ENCODE peak calls at places on chromosomes 2 and 18, in ten cellular contexts. V is B cell; T is BE2C; U is activated CD8-positive, alpha-beta T cell treated with anti-CD3 and anti-CD28 coated beads for 36 hours; B is endothelial cell of umbilical vein; F is GM13977; L is uterus; X is right lobe of liver; Y is adrenal gland; K is left ventricle myocardium inferior. R is an unnamed sample.

GRCh38 chr18:75249672-75250470 is 39.3 kb downstream of the TSHZ1 start:
- DNase-seq in B (no peak), F (no peak), U (peak; percentile 54), L (no peak), K (no peak), V (peak; percentile 41), Y (no peak), X (no peak), T (no peak), R (no peak)

GRCh38 chr2:5978352-5978751 is 286.2 kb downstream of the SOX11 start:
- DNase-seq in Y (no peak), X (no peak), K (no peak), F (no peak), T (no peak), B (no peak), L (no peak), U (no peak), V (no peak), R (no peak)

GRCh38 chr2:225070811-225071210 is 28.5 kb upstream of the DOCK10 start:
- DNase-seq in L (no peak), F (no peak), Y (no peak), K (no peak), X (no peak), T (no peak), U (no peak), B (no peak), V (no peak), R (no peak)

GRCh38 chr2:26067980-26068507 is 34.2 kb downstream of the RAB10 start:
- DNase-seq in T (no peak), Y (no peak), F (no peak), U (no peak), X (no peak), K (no peak), L (no peak), V (no peak), B (peak; percentile 6), R (no peak)

GRCh38 chr18:35918564-35918963 is 53.9 kb upstream of the RMP24 start:
- DNase-seq in U (no peak), B (no peak), T (no peak), Y (no peak), X (no peak), K (no peak), L (no peak), F (no peak), V (no peak), R (no peak)

GRCh38 chr2:240431663-240432424 is 3.6 kb upstream of the GPC1 start:
- DNase-seq in K (peak; percentile 2), X (peak; percentile 22), B (no peak), Y (peak; percentile 27), U (no peak), V (no peak), F (no peak), L (peak; percentile 12), T (no peak), R (no peak)

GRCh38 chr2:11495844-11496271 is 29.9 kb upstream of the E2F6 start:
- DNase-seq in X (no peak), F (no peak), B (no peak), K (peak; percentile 29), U (no peak), Y (peak; percentile 81), L (peak; percentile 37), V (no peak), T (peak; percentile 51), R (no peak)

GRCh38 chr18:9825571-9826073 is 60.2 kb upstream of the TXNDC2 start:
- DNase-seq in B (peak; percentile 80), F (no peak), T (no peak), K (no peak), X (no peak), Y (peak; percentile 86), V (no peak), U (no peak), L (no peak), R (no peak)

GRCh38 chr18:31983020-31983419 is 35.6 kb upstream of the RNF125 start:
- DNase-seq in Y (no peak), L (no peak), K (peak; percentile 21), V (no peak), T (no peak), U (no peak), F (no peak), B (no peak), X (peak; percentile 65), R (no peak)

GRCh38 chr18:48752928-48753327 is 197.8 kb downstream of the SMAD7 start:
- DNase-seq in X (peak; percentile 41), B (no peak), Y (no peak), L (no peak), V (no peak), K (no peak), T (no peak), F (no peak), U (no peak), R (no peak)

GRCh38 chr2:25275575-25275965 is 66.2 kb downstream of the DNMT3A start:
- DNase-seq in V (no peak), L (no peak), T (no peak), K (no peak), F (peak; percentile 42), B (no peak), Y (no peak), U (peak; percentile 32), X (no peak), R (peak; percentile 45)

DNA sequence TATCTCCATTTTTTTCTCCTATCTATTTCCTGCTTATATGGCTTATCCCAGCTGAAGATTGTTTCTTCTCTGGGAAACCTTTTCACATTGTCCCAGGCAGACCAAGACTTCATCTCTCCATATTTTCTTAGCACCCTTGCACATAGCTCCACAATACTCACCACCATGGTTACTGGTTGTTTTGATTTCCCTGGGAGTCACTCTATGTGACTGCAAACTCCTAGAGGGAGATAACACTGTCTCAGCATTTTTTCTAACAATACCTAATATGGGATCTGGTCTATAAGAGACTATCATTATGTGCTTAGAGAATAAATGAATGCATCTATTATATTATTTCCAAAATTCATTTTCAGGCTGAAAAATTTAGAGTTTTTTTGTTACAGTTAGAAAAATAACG is 95.2 kb downstream of the HNMT start:
- DNase-seq in B (peak; percentile 1), V (no peak), U (no peak), F (no peak), K (no peak), X (no peak), L (no peak), Y (no peak), T (no peak), R (no peak)
- TF ChIP-seq CTCF in B (no peak), V (no peak), U (no peak), F (no peak), K (no peak), X (no peak), L (no peak), Y (no peak), T (no peak), R (no peak)

GRCh38 chr2:179995735-179996134 is 11.4 kb downstream of the CWC22 start:
- DNase-seq in X (no peak), F (peak; percentile 18), K (no peak), T (no peak), V (no peak), Y (no peak), L (no peak), B (no peak), U (peak; percentile 23), R (peak; percentile 8)

GRCh38 chr2:179990676-179991317 is 16.3 kb downstream of the CWC22 start:
- DNase-seq in F (no peak), L (no peak), Y (no peak), B (no peak), U (no peak), K (no peak), V (no peak), X (no peak), T (no peak), R (no peak)

GRCh38 chr2:179987916-179988315 is 19.2 kb downstream of the CWC22 start:
- DNase-seq in Y (no peak), B (no peak), X (no peak), F (no peak), T (no peak), K (no peak), V (no peak), L (no peak), U (no peak), R (no peak)

DNA sequence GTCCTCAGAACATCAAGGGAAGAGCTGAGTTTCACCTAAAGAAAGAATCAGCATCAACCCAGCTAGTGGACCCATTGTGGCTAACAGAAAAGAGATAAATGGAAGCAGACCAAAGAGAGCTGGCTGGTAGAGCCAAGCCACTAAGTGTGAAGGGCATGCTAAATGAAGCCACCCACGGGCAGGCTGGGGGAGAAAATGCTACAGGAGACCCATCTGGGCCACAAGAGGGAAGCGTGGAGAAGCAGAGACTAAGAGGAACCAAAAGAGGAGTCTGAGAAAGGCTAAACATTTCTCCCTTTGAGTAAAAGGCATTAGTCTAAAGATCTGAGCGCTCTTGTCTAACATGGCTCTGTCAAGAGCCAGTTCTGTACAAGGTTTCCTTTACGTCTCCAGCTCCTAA is 15.8 kb downstream of the CWC22 start:
- DNase-seq in K (no peak), B (no peak), L (no peak), F (no peak), U (peak; percentile 26), Y (no peak), V (no peak), X (no peak), T (no peak), R (no peak)
- TF ChIP-seq CTCF in K (no peak), B (no peak), L (no peak), F (peak; percentile 7), U (no peak), Y (no peak), V (no peak), X (no peak), T (no peak), R (no peak)

GRCh38 chr2:108395155-108395554 is 17.4 kb downstream of the SULT1C4 start:
- DNase-seq in V (no peak), B (no peak), U (no peak), L (no peak), K (no peak), X (no peak), T (no peak), F (no peak), Y (no peak), R (no peak)

GRCh38 chr2:108392029-108392428 is 14.3 kb downstream of the SULT1C4 start:
- DNase-seq in Y (no peak), K (no peak), T (no peak), F (no peak), L (no peak), V (no peak), X (no peak), U (no peak), B (no peak), R (no peak)

GRCh38 chr2:108399479-108399878 is 21.7 kb downstream of the SULT1C4 start:
- DNase-seq in X (no peak), K (no peak), B (no peak), L (no peak), F (no peak), Y (no peak), T (no peak), U (no peak), V (no peak), R (no peak)

GRCh38 chr2:108393197-108393596 is 15.4 kb downstream of the SULT1C4 start:
- DNase-seq in B (no peak), Y (no peak), L (no peak), K (no peak), F (no peak), V (no peak), U (no peak), X (no peak), T (no peak), R (no peak)

GRCh38 chr2:108396845-108397244 is 19.1 kb downstream of the SULT1C4 start:
- DNase-seq in Y (no peak), T (peak; percentile 41), L (no peak), B (peak; percentile 52), V (no peak), X (no peak), K (no peak), U (peak; percentile 47), F (no peak), R (no peak)
- TF ChIP-seq CTCF in Y (no peak), T (peak; percentile 40), L (no peak), B (peak; percentile 23), V (no peak), X (peak; percentile 9), K (peak; percentile 18), U (no peak), F (peak; percentile 46), R (no peak)

GRCh38 chr2:12642332-12642731 is 74.4 kb upstream of the TRIB2 start:
- DNase-seq in B (no peak), F (no peak), X (no peak), Y (no peak), K (no peak), V (no peak), L (no peak), U (no peak), T (no peak), R (no peak)
- TF ChIP-seq CTCF in B (no peak), F (no peak), X (no peak), Y (no peak), K (no peak), V (no peak), L (no peak), U (no peak), T (no peak), R (no peak)

R was measured in GM20000.